ENCODE peak calls at places on chromosomes 5 and 9, in seven cellular contexts. Z is transverse colon, V is upper lobe of right lung, E is GM12865, C is pancreas, H is AG10803, G is astrocyte. A is an unnamed sample.

GRCh38 chr5:52787600-52788504 is at the start of the genes ITGA1 and PELO:
- DNase-seq in H (peak; percentile 84), V (peak; percentile 85), G (peak; percentile 67), E (peak; percentile 56), Z (peak; percentile 78), C (peak; percentile 68), A (peak; percentile 80)

GRCh38 chr5:76473676-76474075 is 70.6 kb downstream of the IQGAP2 start:
- DNase-seq in H (no peak), Z (no peak), V (no peak), E (peak; percentile 31), G (no peak), C (no peak), A (no peak)

GRCh38 chr5:172921906-172922305 is 37.3 kb upstream of the RPL26L1 start:
- DNase-seq in G (no peak), C (no peak), E (no peak), V (no peak), H (no peak), Z (no peak), A (no peak)

GRCh38 chr9:89759563-89759962 is 154.8 kb downstream of the GADD45G start:
- DNase-seq in H (no peak), Z (no peak), C (no peak), V (no peak), G (no peak), E (no peak), A (no peak)

GRCh38 chr5:116454417-116454927 is 120.2 kb downstream of the SEMA6A start:
- DNase-seq in C (no peak), H (peak; percentile 91), E (peak; percentile 77), Z (no peak), V (no peak), G (peak; percentile 97), A (peak; percentile 89)

GRCh38 chr9:136009516-136009915 is 48.3 kb upstream of the UBAC1 start:
- DNase-seq in V (no peak), H (no peak), E (no peak), Z (no peak), G (no peak), C (no peak), A (no peak)

GRCh38 chr5:106393276-106393675 is 1277.5 kb downstream of the EFNA5 start:
- DNase-seq in V (no peak), E (no peak), C (no peak), H (no peak), Z (no peak), G (no peak), A (no peak)

GRCh38 chr5:90221947-90222346 is 187.6 kb downstream of the CETN3 start:
- DNase-seq in E (no peak), G (peak; percentile 70), H (no peak), Z (no peak), C (no peak), V (no peak), A (peak; percentile 6)

GRCh38 chr9:115211413-115212204 is 93.7 kb upstream of the TNC start:
- DNase-seq in H (peak; percentile 90), V (no peak), E (peak; percentile 79), C (no peak), G (peak; percentile 96), Z (no peak), A (peak; percentile 61)

GRCh38 chr5:141094481-141095262 is at the start of gene PCDHB2:
- DNase-seq in E (no peak), C (no peak), Z (no peak), V (no peak), H (peak; percentile 65), G (peak; percentile 1), A (peak; percentile 16)

GRCh38 chr5:97929383-97929782 is 746.3 kb upstream of the RIOK2 start:
- DNase-seq in V (no peak), Z (no peak), E (no peak), C (no peak), H (peak; percentile 11), G (peak; percentile 1), A (peak; percentile 7)

GRCh38 chr5:173891367-173891766 is 3.2 kb downstream of the CPEB4 start:
- DNase-seq in Z (no peak), E (no peak), V (no peak), G (no peak), H (no peak), C (no peak), A (no peak)

GRCh38 chr5:84436866-84437265 is 52.2 kb upstream of the EDIL3 start:
- DNase-seq in H (no peak), G (peak; percentile 72), E (no peak), C (no peak), V (no peak), Z (no peak), A (peak; percentile 30)

GRCh38 chr5:10505517-10506095 is 58.3 kb upstream of the ANKRD33B start:
- DNase-seq in V (no peak), C (no peak), H (no peak), Z (no peak), G (no peak), E (peak; percentile 52), A (no peak)

GRCh38 chr5:141870871-141871270 is 7.3 kb downstream of the PCDH1 start:
- DNase-seq in E (no peak), H (no peak), V (peak; percentile 29), G (no peak), Z (peak; percentile 67), C (no peak), A (no peak)

GRCh38 chr9:137759649-137760321 is 117.8 kb upstream of the CACNA1B start:
- DNase-seq in G (no peak), C (no peak), V (no peak), Z (no peak), H (no peak), E (peak; percentile 55), A (no peak)

GRCh38 chr5:107242861-107243579 is 427.7 kb downstream of the EFNA5 start:
- DNase-seq in E (no peak), Z (no peak), G (no peak), H (no peak), V (no peak), C (no peak), A (no peak)

GRCh38 chr9:16545639-16546038 is 324.8 kb downstream of the BNC2 start:
- DNase-seq in V (no peak), H (no peak), G (no peak), E (no peak), C (no peak), Z (no peak), A (no peak)

GRCh38 chr9:114303977-114304376 is 18.9 kb upstream of the ORM1 start:
- DNase-seq in V (peak; percentile 22), C (no peak), H (no peak), E (no peak), G (no peak), Z (peak; percentile 1), A (no peak)

GRCh38 chr9:135078361-135078821 is 9.1 kb upstream of the OLFM1 start:
- DNase-seq in Z (peak; percentile 1), C (no peak), H (no peak), V (no peak), G (no peak), E (no peak), A (no peak)

GRCh38 chr5:121251954-121252353 is 599.7 kb upstream of the FTMT start:
- DNase-seq in C (no peak), V (no peak), H (no peak), E (no peak), Z (no peak), G (peak; percentile 39), A (peak; percentile 70)

GRCh38 chr5:134586866-134587524 is 45.6 kb downstream of the SAR1B start:
- DNase-seq in G (peak; percentile 55), V (peak; percentile 92), C (peak; percentile 85), Z (peak; percentile 86), H (peak; percentile 67), E (peak; percentile 92), A (peak; percentile 76)

GRCh38 chr9:94867281-94867841 is 140.9 kb downstream of the AOPEP start:
- DNase-seq in H (peak; percentile 91), C (peak; percentile 59), Z (peak; percentile 63), V (peak; percentile 77), G (peak; percentile 97), E (no peak), A (peak; percentile 89)

GRCh38 chr9:93589688-93590087 is 13.3 kb downstream of the PHF2 start:
- DNase-seq in G (peak; percentile 16), V (no peak), E (no peak), H (peak; percentile 55), Z (no peak), C (no peak), A (peak; percentile 34)

GRCh38 chr5:31987985-31988710 is 186.0 kb downstream of the GOLPH3 start:
- DNase-seq in E (no peak), G (peak; percentile 97), C (no peak), H (peak; percentile 99), Z (no peak), V (no peak), A (peak; percentile 84)

GRCh38 chr9:120040896-120041295 is 539.1 kb downstream of the CDK5RAP2 start:
- DNase-seq in G (no peak), H (no peak), E (no peak), V (no peak), C (no peak), Z (no peak), A (no peak)

GRCh38 chr5:3607541-3608147 is 12.0 kb downstream of the IRX1 start:
- DNase-seq in H (no peak), V (peak; percentile 21), G (peak; percentile 38), Z (no peak), C (no peak), E (no peak), A (no peak)

GRCh38 chr5:159104058-159104651 is 4.4 kb upstream of the EBF1 start:
- DNase-seq in V (peak; percentile 63), G (peak; percentile 12), H (peak; percentile 19), Z (no peak), C (no peak), E (peak; percentile 70), A (no peak)
- H3K4me3 ChIP-seq in V (peak overlapping the region; percentile 10), G (peak overlapping the region; percentile 25), H (no peak overlapping the region), Z (no peak overlapping the region), C (no peak overlapping the region), E (peak overlapping the region; percentile 80), A (no peak overlapping the region)

GRCh38 chr5:671459-672328 is 21.5 kb downstream of the TPPP start:
- DNase-seq in G (no peak), E (peak; percentile 61), H (peak; percentile 27), Z (peak; percentile 80), V (peak; percentile 87), C (peak; percentile 75), A (peak; percentile 41)
- H3K4me3 ChIP-seq in G (peak overlapping the region; percentile 15), E (no peak overlapping the region), H (peak overlapping the region; percentile 57), Z (peak overlapping the region; percentile 21), V (no peak overlapping the region), C (no peak overlapping the region), A (peak overlapping the region; percentile 49)

GRCh38 chr5:73120222-73121108 is at the start of gene TMEM171:
- DNase-seq in E (no peak), H (peak; percentile 45), Z (peak; percentile 86), V (peak; percentile 82), G (peak; percentile 31), C (peak; percentile 63), A (peak; percentile 45)
- H3K4me3 ChIP-seq in E (no peak within 1 kb of the TSS), H (peak within 1 kb of the TSS; percentile 80), Z (peak within 1 kb of the TSS; percentile 63), V (peak within 1 kb of the TSS; percentile 47), G (peak within 1 kb of the TSS; percentile 77), C (peak within 1 kb of the TSS; percentile 14), A (peak within 1 kb of the TSS; percentile 75)

DNA sequence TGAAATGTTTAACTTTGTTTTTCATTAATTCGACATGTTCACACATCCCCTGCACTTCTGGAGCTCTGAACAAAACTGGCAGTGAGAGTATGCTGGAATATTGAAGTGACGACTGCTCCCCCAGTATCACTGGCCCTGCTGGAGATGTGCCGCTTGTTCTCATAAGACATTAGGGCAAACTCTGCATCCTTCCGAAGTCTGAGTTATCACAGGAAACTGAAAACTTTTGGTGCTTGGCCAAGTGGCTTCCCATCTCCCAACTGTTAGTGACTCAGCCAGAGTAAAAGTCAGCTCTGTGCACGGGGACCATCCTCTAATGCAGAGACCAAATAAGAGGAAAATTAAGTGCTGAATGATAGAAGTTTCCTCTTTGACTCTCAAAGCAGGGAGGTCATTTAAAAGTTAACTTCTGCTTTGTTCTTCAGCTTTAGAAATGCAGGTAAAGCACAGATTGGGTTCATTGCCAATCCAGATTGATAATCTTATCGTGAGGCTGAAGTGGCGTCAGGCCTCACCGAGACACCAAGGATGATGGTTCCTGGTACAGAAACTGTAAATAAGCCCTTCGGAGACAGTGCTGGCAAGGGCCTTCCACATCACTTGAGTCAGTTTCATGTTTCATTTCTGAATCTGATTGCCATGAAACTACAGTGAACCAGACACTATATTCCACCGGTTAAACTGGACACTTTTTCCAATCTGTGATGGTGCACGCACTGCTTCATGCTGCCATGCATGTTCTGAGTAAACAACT is 336.4 kb downstream of the GLIS3 start:
- DNase-seq in Z (no peak), E (no peak), C (no peak), V (no peak), G (peak; percentile 81), H (peak; percentile 75), A (peak; percentile 86)
- H3K4me3 ChIP-seq in Z (no peak overlapping the region), E (no peak overlapping the region), C (no peak overlapping the region), V (no peak overlapping the region), G (no peak overlapping the region), H (no peak overlapping the region), A (peak overlapping the region; percentile 6)

A was measured in fibroblast of the aortic adventitia.